ENCODE peak calls at places on chromosome 2, in five cellular contexts. Q, L, V, D and R are unnamed samples.
A peak's percentile ranks its signal among the peaks of the same experiment; 100 is the strongest.

GRCh38 chr2:207724113-207724512 is 12.7 kb downstream of the CCNYL1 start:
- DNase-seq in Q (no peak), D (no peak), V (no peak), L (no peak), R (no peak)

GRCh38 chr2:162607915-162608314 is 230.7 kb downstream of the KCNH7 start:
- DNase-seq in L (no peak), D (no peak), V (no peak), Q (no peak), R (no peak)

GRCh38 chr2:57084697-57085281 is 901.0 kb downstream of the CCDC85A start:
- DNase-seq in Q (no peak), D (no peak), V (no peak), L (no peak), R (no peak)

GRCh38 chr2:217900010-217900779 is 102.6 kb downstream of the TNS1 start:
- DNase-seq in L (no peak), D (no peak), Q (peak; percentile 22), V (no peak), R (no peak)

GRCh38 chr2:52881606-52882005 is 886.0 kb upstream of the CHAC2 start:
- DNase-seq in L (no peak), Q (no peak), V (no peak), D (no peak), R (no peak)

GRCh38 chr2:234967874-234968208 is 16.0 kb downstream of the SH3BP4 start:
- DNase-seq in V (no peak), L (no peak), Q (no peak), D (no peak), R (no peak)

GRCh38 chr2:61707984-61708852 is 145.6 kb downstream of the FAM161A start:
- DNase-seq in V (no peak), D (no peak), Q (no peak), L (no peak), R (peak; percentile 12)

GRCh38 chr2:22855761-22856184 is 529.2 kb upstream of the KLHL29 start:
- DNase-seq in D (no peak), Q (peak; percentile 20), L (no peak), V (no peak), R (no peak)

GRCh38 chr2:26462100-26462499 is 15.8 kb downstream of the OTOF start:
- DNase-seq in V (no peak), Q (no peak), L (no peak), D (no peak), R (no peak)

GRCh38 chr2:46643951-46644350 is 164.6 kb downstream of the TMEM247 start:
- DNase-seq in Q (no peak), D (peak; percentile 43), L (no peak), V (no peak), R (no peak)

GRCh38 chr2:138453815-138454214 is 47.8 kb upstream of the SPOPL start:
- DNase-seq in D (no peak), L (no peak), Q (no peak), V (no peak), R (no peak)

GRCh38 chr2:40043191-40043590 is 264.1 kb upstream of the THUMPD2 start:
- DNase-seq in Q (no peak), D (no peak), L (no peak), V (no peak), R (peak; percentile 8)

GRCh38 chr2:3317871-3318270 is 59.7 kb downstream of the EIPR1 start:
- DNase-seq in D (no peak), Q (no peak), V (no peak), L (no peak), R (no peak)

GRCh38 chr2:121810959-121811853 is 55.8 kb downstream of the TSN start:
- DNase-seq in D (peak; percentile 35), V (peak; percentile 27), L (no peak), Q (peak; percentile 70), R (peak; percentile 86)

GRCh38 chr2:116510117-116510671 is 1304.3 kb upstream of the DDX18 start:
- DNase-seq in L (no peak), Q (no peak), D (no peak), V (no peak), R (peak; percentile 3)

GRCh38 chr2:174623690-174624089 is 26.1 kb upstream of the WIPF1 start:
- DNase-seq in D (no peak), Q (no peak), V (no peak), L (no peak), R (no peak)

GRCh38 chr2:128770143-128771080 is 451.7 kb upstream of the HS6ST1 start:
- DNase-seq in D (no peak), Q (no peak), L (no peak), V (no peak), R (no peak)

GRCh38 chr2:209936106-209936663 is 66.3 kb upstream of the RPE start:
- DNase-seq in L (no peak), D (no peak), V (no peak), Q (no peak), R (no peak)

GRCh38 chr2:159030674-159031380 is 62.4 kb downstream of the TANC1 start:
- DNase-seq in L (no peak), V (no peak), D (peak; percentile 23), Q (peak; percentile 74), R (peak; percentile 84)

GRCh38 chr2:121803503-121803902 is 48.1 kb downstream of the TSN start:
- DNase-seq in V (no peak), L (no peak), D (no peak), Q (no peak), R (no peak)

GRCh38 chr2:6888724-6889123 is 11.1 kb downstream of the RSAD2 start:
- DNase-seq in L (no peak), V (no peak), D (no peak), Q (no peak), R (no peak)